ENCODE peak calls at places on chromosomes 3 and 15, in seven cellular contexts. S is upper lobe of right lung; N is stimulated activated CD4-positive, alpha-beta T cell treated with anti-CD3 and anti-CD28 coated beads, Interleukin-4, amount 100 ng/mL, for 4 hours; U is activated CD4-positive, alpha-beta T cell treated with anti-CD3 and anti-CD28 coated beads for 48 hours; W is CD4-positive, alpha-beta T cell; R is astrocyte of the spinal cord; F is NCI-H187. C is an unnamed sample.

GRCh38 chr3:14123308-14124222 is 1.1 kb downstream of the CHCHD4 start:
- DNase-seq in S (peak), N (no peak), U (no peak), W (no peak), R (no peak), F (no peak), C (no peak)

GRCh38 chr3:70853161-70853560 is 540.7 kb upstream of the MDFIC2 start:
- DNase-seq in S (no peak), N (no peak), U (no peak), W (no peak), R (peak), F (no peak), C (no peak)

GRCh38 chr3:112531358-112531781 is 30.4 kb downstream of the ATG3 start:
- DNase-seq in S (no peak), N (no peak), U (no peak), W (no peak), R (peak), F (no peak), C (no peak)

GRCh38 chr3:144643778-144644191 is 672.2 kb downstream of the DIPK2A start:
- DNase-seq in S (no peak), N (no peak), U (no peak), W (no peak), R (peak), F (no peak), C (no peak)

GRCh38 chr3:71168043-71168720 is 415.3 kb downstream of the FOXP1 start:
- DNase-seq in S (no peak), N (no peak), U (no peak), W (no peak), R (peak), F (no peak), C (no peak)

GRCh38 chr3:194170793-194171192 is 34.8 kb downstream of the HES1 start:
- DNase-seq in S (no peak), N (no peak), U (no peak), W (no peak), R (no peak), F (no peak), C (no peak)

GRCh38 chr15:92812271-92812670 is 87.9 kb upstream of the CHD2 start:
- DNase-seq in S (no peak), N (no peak), U (no peak), W (no peak), R (no peak), F (no peak), C (no peak)

GRCh38 chr3:114307222-114307840 is 13.5 kb downstream of the TIGIT start:
- DNase-seq in S (no peak), N (no peak), U (peak), W (no peak), R (no peak), F (no peak), C (no peak)

GRCh38 chr15:68493629-68494028 is 61.7 kb upstream of the ITGA11 start:
- DNase-seq in S (no peak), N (no peak), U (no peak), W (no peak), R (no peak), F (no peak), C (no peak)

GRCh38 chr15:40770147-40770721 is 454 bp downstream of the C15orf62 start:
- DNase-seq in S (no peak), N (no peak), U (no peak), W (no peak), R (peak), F (no peak), C (no peak)

GRCh38 chr15:85479071-85479647 is 98.8 kb downstream of the AKAP13 start:
- DNase-seq in S (no peak), N (no peak), U (no peak), W (no peak), R (peak), F (no peak), C (no peak)

GRCh38 chr15:90813796-90814192 is 54.6 kb upstream of the FURIN start:
- DNase-seq in S (no peak), N (no peak), U (no peak), W (no peak), R (no peak), F (no peak), C (no peak)

GRCh38 chr3:171258316-171258715 is 201.9 kb downstream of the TNIK start:
- DNase-seq in S (no peak), N (no peak), U (no peak), W (no peak), R (no peak), F (no peak), C (no peak)